ENCODE peak calls at places on chromosomes 1 and 21, in five cellular contexts. X is mammary epithelial cell, U is fibroblast of lung, M is mesendoderm, P is PC-3. E is an unnamed sample.
A peak's percentile ranks its signal among the peaks of the same experiment; 100 is the strongest.

GRCh38 chr1:172637522-172637921 is 21.4 kb upstream of the FASLG start:
- DNase-seq in X (peak; percentile 76), U (peak; percentile 97), M (peak; percentile 15), P (peak; percentile 99), E (no peak)

GRCh38 chr1:178973671-178974091 is 52.0 kb upstream of the FAM20B start:
- DNase-seq in X (no peak), U (peak; percentile 18), M (peak; percentile 33), P (no peak), E (no peak)

GRCh38 chr1:153509729-153510354 is 25.9 kb downstream of the S100A6 start:
- DNase-seq in X (peak; percentile 19), U (no peak), M (no peak), P (peak; percentile 71), E (no peak)

GRCh38 chr1:23727362-23727811 is 15.9 kb upstream of the ELOA start:
- DNase-seq in X (no peak), U (no peak), M (no peak), P (no peak), E (no peak)

GRCh38 chr21:25977068-25977611 is 193.4 kb downstream of the APP start:
- DNase-seq in X (no peak), U (no peak), M (no peak), P (no peak), E (no peak)

GRCh38 chr1:58780586-58781452 is 3.0 kb downstream of the JUN start:
- DNase-seq in X (peak; percentile 46), U (peak; percentile 36), M (peak; percentile 57), P (no peak), E (no peak)

GRCh38 chr1:219548386-219548785 is 64.5 kb downstream of the ZC3H11B start:
- DNase-seq in X (no peak), U (no peak), M (no peak), P (no peak), E (no peak)

GRCh38 chr21:29091032-29091431 is 17.6 kb upstream of the CCT8 start:
- DNase-seq in X (peak; percentile 68), U (peak; percentile 83), M (no peak), P (peak; percentile 84), E (no peak)

GRCh38 chr1:29575277-29575676 is 339.0 kb downstream of the PTPRU start:
- DNase-seq in X (no peak), U (no peak), M (no peak), P (peak; percentile 40), E (no peak)

GRCh38 chr1:66439028-66439427 is 94.9 kb upstream of the SGIP1 start:
- DNase-seq in X (peak; percentile 17), U (no peak), M (no peak), P (peak; percentile 36), E (no peak)

GRCh38 chr1:224644553-224645154 is 28.5 kb downstream of the CNIH3 start:
- DNase-seq in X (peak; percentile 48), U (no peak), M (peak; percentile 84), P (peak; percentile 81), E (peak; percentile 10)

GRCh38 chr1:89260575-89261275 is 11.9 kb downstream of the GBP5 start:
- DNase-seq in X (no peak), U (peak; percentile 45), M (peak; percentile 14), P (no peak), E (no peak)

GRCh38 chr1:234851450-234852438 is 241.8 kb upstream of the IRF2BP2 start:
- DNase-seq in X (no peak), U (peak; percentile 70), M (peak; percentile 43), P (peak; percentile 50), E (no peak)

GRCh38 chr1:111454859-111455641 is 5.8 kb downstream of the ATP5PB start:
- DNase-seq in X (no peak), U (no peak), M (no peak), P (no peak), E (no peak)

GRCh38 chr1:37602750-37603694 is 7.3 kb upstream of the GNL2 start:
- DNase-seq in X (no peak), U (no peak), M (peak; percentile 75), P (peak; percentile 52), E (no peak)

GRCh38 chr1:17136936-17137335 is 17.7 kb upstream of the PADI2 start:
- DNase-seq in X (no peak), U (no peak), M (no peak), P (no peak), E (no peak)

GRCh38 chr1:210446479-210446878 is 117.8 kb downstream of the HHAT start:
- DNase-seq in X (no peak), U (peak; percentile 50), M (no peak), P (peak; percentile 24), E (no peak)

GRCh38 chr21:39156024-39156423 is 27.2 kb downstream of the PSMG1 start:
- DNase-seq in X (no peak), U (peak; percentile 84), M (no peak), P (no peak), E (no peak)

GRCh38 chr21:27164208-27165172 is 197.6 kb upstream of the ADAMTS5 start:
- DNase-seq in X (no peak), U (no peak), M (no peak), P (no peak), E (no peak)

GRCh38 chr1:59204001-59204400 is 92.9 kb upstream of the FGGY start:
- DNase-seq in X (no peak), U (no peak), M (no peak), P (no peak), E (no peak)

GRCh38 chr1:20751462-20751990 is 19.0 kb upstream of the SH2D5 start:
- DNase-seq in X (no peak), U (no peak), M (no peak), P (no peak), E (no peak)

GRCh38 chr1:89670168-89670567 is 37.2 kb downstream of the LRRC8C start:
- DNase-seq in X (no peak), U (peak; percentile 15), M (no peak), P (no peak), E (no peak)

GRCh38 chr21:32524010-32524719 is 61.2 kb downstream of the TCP10L start:
- DNase-seq in X (peak; percentile 38), U (peak; percentile 94), M (peak; percentile 65), P (no peak), E (no peak)

GRCh38 chr1:20059847-20060246 is 10.1 kb upstream of the PLA2G5 start:
- DNase-seq in X (no peak), U (no peak), M (no peak), P (no peak), E (no peak)

GRCh38 chr1:83822206-83822605 is 176.7 kb downstream of the TTLL7 start:
- DNase-seq in X (no peak), U (peak; percentile 3), M (no peak), P (no peak), E (no peak)

GRCh38 chr1:45037456-45037855 is 25.4 kb downstream of the UROD start:
- DNase-seq in X (no peak), U (peak; percentile 41), M (no peak), P (peak; percentile 28), E (no peak)

GRCh38 chr1:173868266-173869107 is at the start of gene ZBTB37:
- DNase-seq in X (peak; percentile 91), U (peak; percentile 68), M (peak; percentile 98), P (peak; percentile 78), E (no peak)

GRCh38 chr1:52574594-52574993 is 21.7 kb upstream of the TUT4 start:
- DNase-seq in X (peak; percentile 95), U (peak; percentile 99), M (no peak), P (peak; percentile 94), E (no peak)

GRCh38 chr1:233549917-233550316 is 64.0 kb upstream of the KCNK1 start:
- DNase-seq in X (peak; percentile 6), U (no peak), M (no peak), P (peak; percentile 31), E (no peak)

GRCh38 chr1:94677714-94678113 is 136.2 kb upstream of the F3 start:
- DNase-seq in X (no peak), U (no peak), M (no peak), P (no peak), E (no peak)

GRCh38 chr1:42960693-42961559 is 2.3 kb upstream of the SLC2A1 start:
- DNase-seq in X (no peak), U (no peak), M (no peak), P (no peak), E (no peak)

DNA sequence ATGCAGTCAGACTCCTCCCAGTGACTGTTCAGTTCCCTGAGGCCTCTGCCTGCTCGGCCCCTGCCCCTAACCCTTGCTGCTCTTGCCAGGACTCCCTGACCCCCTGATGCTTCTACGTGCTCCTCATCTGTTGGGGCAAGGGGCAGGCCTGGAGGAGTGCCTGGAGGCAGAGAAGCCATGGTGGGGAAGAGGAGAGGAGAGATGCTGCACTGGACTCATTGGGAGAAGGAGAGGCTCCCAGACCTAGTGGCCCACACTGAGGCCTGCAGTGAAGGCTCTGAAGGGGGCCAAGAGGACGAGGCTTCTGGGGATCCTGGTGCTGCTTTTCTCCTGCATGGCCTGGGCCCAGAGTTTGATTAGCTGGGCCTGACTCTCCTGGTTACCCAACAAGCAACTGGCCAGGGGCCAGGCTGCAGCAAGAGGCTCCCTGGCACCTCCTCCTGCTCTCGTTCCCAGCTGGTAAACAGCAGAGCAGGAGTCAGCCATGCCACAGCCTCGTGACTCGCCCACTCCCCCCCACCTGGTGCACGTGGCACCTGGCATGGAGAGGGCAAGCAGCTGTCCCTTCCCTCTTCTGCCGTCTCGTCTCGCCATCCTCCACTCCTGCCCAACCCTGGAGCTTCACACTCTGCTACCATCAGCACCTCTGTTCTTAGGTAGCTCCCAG is 849 bp upstream of the RORC start:
- DNase-seq in X (peak; percentile 69), U (no peak), M (no peak), P (peak; percentile 68), E (no peak)
- H3K9ac ChIP-seq in X (no peak overlapping the region), U (no peak overlapping the region), M (no peak overlapping the region), P (no peak overlapping the region), E (no peak overlapping the region)

GRCh38 chr1:1917304-1917976 is 1.6 kb downstream of the TMEM52 start:
- DNase-seq in X (no peak), U (no peak), M (no peak), P (no peak), E (no peak)

GRCh38 chr1:1919304-1920056 is 401 bp upstream of the TMEM52 start:
- DNase-seq in X (peak; percentile 92), U (peak; percentile 89), M (peak; percentile 99), P (peak; percentile 100), E (peak; percentile 93)

GRCh38 chr1:1917995-1918900 is 831 bp downstream of the TMEM52 start:
- DNase-seq in X (no peak), U (no peak), M (no peak), P (no peak), E (no peak)

GRCh38 chr1:1920057-1920607 is 1.1 kb upstream of the TMEM52 start:
- DNase-seq in X (no peak), U (no peak), M (no peak), P (no peak), E (no peak)

GRCh38 chr1:1918901-1919303 is at the start of gene TMEM52:
- DNase-seq in X (no peak), U (no peak), M (no peak), P (no peak), E (no peak)
- H3K4me3 ChIP-seq in X (peak within 1 kb of the TSS; percentile 62), U (peak within 1 kb of the TSS; percentile 41), M (peak within 1 kb of the TSS; percentile 40), P (peak within 1 kb of the TSS; percentile 73), E (peak within 1 kb of the TSS; percentile 83)

GRCh38 chr1:98030483-98030882 is 109.6 kb upstream of the DPYD start:
- DNase-seq in X (peak; percentile 55), U (peak; percentile 88), M (no peak), P (peak; percentile 89), E (no peak)
- H3K9ac ChIP-seq in X (no peak overlapping the region), U (no peak overlapping the region), M (no peak overlapping the region), P (peak overlapping the region; percentile 64), E (no peak overlapping the region)

DNA sequence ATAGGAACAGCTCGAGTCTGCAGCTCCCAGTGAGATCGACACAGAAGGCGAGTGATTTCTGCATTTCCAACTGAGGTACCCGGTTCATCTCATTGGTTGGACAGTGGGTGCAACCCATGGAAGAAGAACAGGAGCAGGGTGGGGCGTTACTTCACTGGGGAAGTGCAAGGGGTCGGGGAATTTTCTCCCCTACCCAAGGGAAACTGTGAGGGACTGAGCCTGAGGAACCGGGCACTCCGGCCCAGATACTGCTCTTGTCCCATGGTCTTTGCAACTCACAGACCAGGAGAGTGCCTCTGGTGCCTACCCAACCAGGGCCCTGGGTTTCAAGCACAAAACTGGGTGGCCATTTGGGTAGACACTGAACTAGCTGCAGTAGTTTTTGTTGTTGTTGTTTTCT is 307.1 kb downstream of the AMY1C start:
- DNase-seq in X (no peak), U (no peak), M (no peak), P (no peak), E (no peak)
- H3K4me3 ChIP-seq in X (no peak overlapping the region), U (no peak overlapping the region), M (no peak overlapping the region), P (no peak overlapping the region), E (no peak overlapping the region)

E was measured in SK-N-MC.